ENCODE peak calls at places on chromosome 18, in seven cellular contexts. E is lower lobe of right lung, S is bronchial epithelial cell, R is Peyer's patch, A is transverse colon, D is left ventricle myocardium inferior, T is IMR-90. K is an unnamed sample. For H3K27me3 and H3K36me3, the result is how much of the 10 kb centered on the place peaks cover.

GRCh38 chr18:52313213-52313612 is 26.8 kb upstream of the DCC start:
- DNase-seq in E (no peak), T (no peak), R (no peak), A (no peak), S (peak), D (no peak), K (no peak)

GRCh38 chr18:7585272-7585670 is 18.2 kb downstream of the PTPRM start:
- DNase-seq in S (no peak), E (no peak), D (no peak), T (no peak), A (no peak), R (no peak), K (no peak)

GRCh38 chr18:78893396-78894305 is 86.0 kb upstream of the SALL3 start:
- DNase-seq in T (no peak), E (no peak), R (no peak), S (no peak), A (no peak), D (no peak), K (no peak)

GRCh38 chr18:5103286-5103685 is 93.8 kb downstream of the AKAIN1 start:
- DNase-seq in S (no peak), D (no peak), R (no peak), E (no peak), T (no peak), A (no peak), K (no peak)

GRCh38 chr18:27728659-27729058 is 448.3 kb downstream of the CDH2 start:
- DNase-seq in E (no peak), S (peak), R (no peak), T (no peak), D (no peak), A (no peak), K (no peak)

GRCh38 chr18:49894827-49895226 is 81.5 kb upstream of the ACAA2 start:
- DNase-seq in R (no peak), A (no peak), S (no peak), D (no peak), E (no peak), T (no peak), K (no peak)

GRCh38 chr18:5543854-5544389 is at the start of gene EPB41L3:
- DNase-seq in A (peak), S (no peak), R (peak), T (peak), D (peak), E (peak), K (peak)

GRCh38 chr18:63316612-63317555 is 2.7 kb downstream of the BCL2 start:
- DNase-seq in D (no peak), A (peak), R (no peak), E (no peak), T (no peak), S (no peak), K (no peak)

GRCh38 chr18:51275712-51276473 is 78.4 kb upstream of the MEX3C start:
- DNase-seq in A (peak), S (no peak), D (peak), E (no peak), T (peak), R (no peak), K (peak)

GRCh38 chr18:44590976-44591375 is 89.7 kb upstream of the SETBP1 start:
- DNase-seq in A (no peak), E (no peak), R (no peak), S (no peak), T (no peak), D (no peak), K (no peak)

GRCh38 chr18:12271376-12272235 is 17.4 kb downstream of the CIDEA start:
- DNase-seq in R (peak), S (peak), T (peak), A (peak), E (peak), D (peak), K (peak)

GRCh38 chr18:62634471-62634870 is 80.9 kb upstream of the PHLPP1 start:
- DNase-seq in S (no peak), R (no peak), A (no peak), T (no peak), E (no peak), D (no peak), K (no peak)

GRCh38 chr18:25283769-25284168 is 68.2 kb downstream of the ZNF521 start:
- DNase-seq in T (no peak), E (no peak), D (no peak), A (no peak), R (no peak), S (no peak), K (no peak)

GRCh38 chr18:62505669-62506494 is 16.9 kb upstream of the ZCCHC2 start:
- DNase-seq in D (no peak), R (no peak), S (peak), E (no peak), A (no peak), T (no peak), K (no peak)

GRCh38 chr18:9613550-9614400 is 584 bp downstream of the PPP4R1 start:
- DNase-seq in T (peak), A (peak), E (peak), D (peak), S (no peak), R (peak), K (peak)

GRCh38 chr18:48570313-48570712 is 31.5 kb downstream of the CTIF start:
- DNase-seq in T (no peak), E (no peak), S (no peak), A (no peak), D (no peak), R (no peak), K (no peak)

GRCh38 chr18:42268793-42269192 is 313.8 kb downstream of the PIK3C3 start:
- DNase-seq in S (no peak), E (no peak), T (no peak), R (no peak), D (no peak), A (no peak), K (no peak)

GRCh38 chr18:39969813-39970494 is 1985.1 kb upstream of the PIK3C3 start:
- DNase-seq in E (no peak), D (no peak), R (no peak), T (no peak), S (no peak), A (no peak), K (no peak)

GRCh38 chr18:14978962-14979535 is 231.1 kb downstream of the ANKRD30B start:
- DNase-seq in T (no peak), S (no peak), E (no peak), D (no peak), R (no peak), A (peak), K (no peak)

GRCh38 chr18:48990497-48991298 is 39.9 kb upstream of the SMAD7 start:
- DNase-seq in R (peak), T (peak), A (no peak), S (peak), E (no peak), D (no peak), K (no peak)

GRCh38 chr18:58605027-58606020 is 23.6 kb downstream of the ALPK2 start:
- DNase-seq in S (peak), A (no peak), D (no peak), E (no peak), T (peak), R (no peak), K (no peak)

GRCh38 chr18:49926076-49926745 is 112.9 kb upstream of the ACAA2 start:
- DNase-seq in A (no peak), T (no peak), S (no peak), D (no peak), E (no peak), R (no peak), K (no peak)

GRCh38 chr18:45667056-45667455 is 51.8 kb downstream of the SLC14A2 start:
- DNase-seq in D (no peak), A (no peak), R (no peak), T (no peak), E (no peak), S (no peak), K (no peak)

DNA sequence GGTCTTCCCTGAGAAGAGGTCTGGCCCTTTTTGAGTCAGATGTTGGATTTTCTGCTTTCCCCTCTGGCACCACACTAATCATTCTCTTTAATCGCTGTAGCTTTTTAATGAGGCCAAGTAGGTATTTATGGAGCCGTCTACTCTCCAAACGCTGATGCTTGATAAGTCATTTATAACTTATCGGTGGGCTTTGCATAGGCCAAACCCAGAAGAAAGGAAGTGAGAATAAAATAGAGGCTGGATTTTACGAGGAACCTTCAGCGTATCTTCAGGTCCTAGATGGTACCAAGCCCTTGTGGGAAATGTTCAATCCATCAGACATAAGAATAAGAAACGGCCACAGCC is 142.5 kb upstream of the CTAGE1 start:
- DNase-seq in D (no peak), E (no peak), A (no peak), T (no peak), S (no peak), R (no peak), K (no peak)
- H3K27me3 ChIP-seq in D (under half), E (under half), A (under half), T (under half), S (under half), R (under half), K (half or more)

GRCh38 chr18:3120356-3120755 is 99.4 kb downstream of the MYOM1 start:
- DNase-seq in T (no peak), S (no peak), D (no peak), A (no peak), E (no peak), R (no peak), K (no peak)
- H3K36me3 ChIP-seq in T (under half), S (under half), D (half or more), A (under half), E (under half), R (under half), K (under half)

DNA sequence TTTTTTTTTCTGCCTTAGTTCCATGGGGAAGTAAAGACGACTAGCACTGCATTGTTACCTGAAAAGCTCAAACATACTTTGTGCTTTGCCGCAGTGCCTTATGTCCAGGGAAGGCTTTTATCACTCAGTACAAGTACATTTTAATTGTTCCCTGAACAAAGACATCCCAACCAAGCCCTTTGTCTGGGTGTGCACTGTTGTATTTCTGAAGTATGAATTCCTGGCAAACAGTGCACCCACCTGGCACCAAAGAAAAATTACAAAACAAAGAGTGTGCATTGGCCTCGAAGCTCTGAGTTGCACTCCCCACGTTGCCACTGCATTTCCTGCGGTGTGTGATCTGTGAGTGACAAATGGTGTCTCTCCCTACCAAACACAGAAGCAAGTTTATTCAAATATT is 858.5 kb upstream of the PIK3C3 start:
- DNase-seq in D (no peak), E (no peak), T (peak), R (no peak), A (no peak), S (peak), K (no peak)
- TF ChIP-seq CTCF in D (peak), E (no peak), T (peak), R (no peak), A (no peak), S (peak), K (no peak)

DNA sequence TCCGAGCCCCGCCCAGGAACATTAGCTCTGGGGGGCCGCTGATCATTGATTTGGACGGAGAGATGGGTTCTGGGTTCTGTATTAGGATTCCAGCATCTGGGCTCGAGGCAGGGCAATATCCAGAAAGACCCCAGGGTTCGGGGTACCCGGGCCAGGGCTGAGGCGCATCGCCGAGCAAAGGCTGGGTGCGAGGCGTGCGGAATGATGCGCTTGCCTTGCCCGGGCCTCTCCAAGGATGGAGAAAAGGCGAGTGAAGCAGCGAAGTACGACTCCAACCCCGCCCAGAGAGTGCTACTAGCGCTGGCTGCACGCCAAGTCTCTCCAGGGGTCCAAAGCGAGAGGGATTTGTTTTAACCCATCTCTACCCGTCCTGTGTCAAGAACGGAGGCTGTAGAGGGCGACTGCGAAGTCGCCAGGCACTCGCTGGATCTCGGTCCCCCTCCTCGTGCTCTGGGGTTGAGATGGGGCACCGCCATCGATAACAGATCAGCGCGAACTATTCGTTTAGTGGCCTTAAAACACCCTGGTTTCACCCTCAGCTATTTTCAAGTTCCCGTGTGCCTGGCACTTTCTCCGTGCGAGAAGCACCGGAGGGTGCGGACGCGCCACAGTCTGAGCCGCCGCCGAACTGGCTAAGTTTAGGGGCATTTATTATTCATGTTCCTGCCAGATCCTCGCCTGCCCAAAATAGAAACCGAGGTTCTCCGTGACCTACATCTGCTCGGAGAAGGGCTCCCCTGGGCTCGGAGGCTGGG is 1.9 kb downstream of the ADCYAP1 start:
- DNase-seq in D (no peak), R (no peak), E (no peak), T (no peak), S (no peak), A (no peak), K (no peak)
- H3K27me3 ChIP-seq in D (half or more), R (under half), E (half or more), T (half or more), S (under half), A (half or more), K (under half)

GRCh38 chr18:36047521-36047920 is 19.8 kb downstream of the RPRD1A start:
- DNase-seq in D (no peak), R (no peak), E (no peak), A (no peak), S (no peak), T (no peak), K (no peak)

GRCh38 chr18:36046898-36047297 is 20.5 kb downstream of the RPRD1A start:
- DNase-seq in A (no peak), T (no peak), S (no peak), E (no peak), R (no peak), D (no peak), K (no peak)

GRCh38 chr18:36038102-36038663 is 29.2 kb downstream of the RPRD1A start:
- DNase-seq in A (no peak), T (no peak), S (no peak), D (no peak), E (no peak), R (no peak), K (no peak)

GRCh38 chr18:36045241-36045999 is 21.9 kb downstream of the RPRD1A start:
- DNase-seq in S (peak), T (no peak), R (no peak), E (no peak), A (no peak), D (no peak), K (no peak)

GRCh38 chr18:36043153-36043552 is 24.2 kb downstream of the RPRD1A start:
- DNase-seq in R (no peak), E (no peak), S (no peak), A (no peak), D (no peak), T (no peak), K (no peak)
- H3K36me3 ChIP-seq in R (under half), E (under half), S (under half), A (under half), D (under half), T (under half), K (under half)

GRCh38 chr18:389658-390357 is 110.7 kb downstream of the COLEC12 start:
- DNase-seq in A (no peak), R (no peak), D (no peak), E (no peak), T (peak), S (no peak), K (no peak)
- TF ChIP-seq CTCF in A (no peak), R (no peak), D (no peak), E (no peak), T (peak), S (no peak), K (no peak)

GRCh38 chr18:59877366-59877765 is 22.4 kb upstream of the PMAIP1 start:
- DNase-seq in T (no peak), D (no peak), S (no peak), E (no peak), A (no peak), R (no peak), K (no peak)

GRCh38 chr18:59885579-59886163 is 14.1 kb upstream of the PMAIP1 start:
- DNase-seq in S (peak), T (peak), R (no peak), E (no peak), D (no peak), A (no peak), K (no peak)

GRCh38 chr18:59878644-59879043 is 21.2 kb upstream of the PMAIP1 start:
- DNase-seq in E (no peak), D (no peak), A (no peak), S (no peak), T (peak), R (no peak), K (no peak)

GRCh38 chr18:59884331-59884730 is 15.5 kb upstream of the PMAIP1 start:
- DNase-seq in S (no peak), A (no peak), T (no peak), D (no peak), R (no peak), E (no peak), K (no peak)

DNA sequence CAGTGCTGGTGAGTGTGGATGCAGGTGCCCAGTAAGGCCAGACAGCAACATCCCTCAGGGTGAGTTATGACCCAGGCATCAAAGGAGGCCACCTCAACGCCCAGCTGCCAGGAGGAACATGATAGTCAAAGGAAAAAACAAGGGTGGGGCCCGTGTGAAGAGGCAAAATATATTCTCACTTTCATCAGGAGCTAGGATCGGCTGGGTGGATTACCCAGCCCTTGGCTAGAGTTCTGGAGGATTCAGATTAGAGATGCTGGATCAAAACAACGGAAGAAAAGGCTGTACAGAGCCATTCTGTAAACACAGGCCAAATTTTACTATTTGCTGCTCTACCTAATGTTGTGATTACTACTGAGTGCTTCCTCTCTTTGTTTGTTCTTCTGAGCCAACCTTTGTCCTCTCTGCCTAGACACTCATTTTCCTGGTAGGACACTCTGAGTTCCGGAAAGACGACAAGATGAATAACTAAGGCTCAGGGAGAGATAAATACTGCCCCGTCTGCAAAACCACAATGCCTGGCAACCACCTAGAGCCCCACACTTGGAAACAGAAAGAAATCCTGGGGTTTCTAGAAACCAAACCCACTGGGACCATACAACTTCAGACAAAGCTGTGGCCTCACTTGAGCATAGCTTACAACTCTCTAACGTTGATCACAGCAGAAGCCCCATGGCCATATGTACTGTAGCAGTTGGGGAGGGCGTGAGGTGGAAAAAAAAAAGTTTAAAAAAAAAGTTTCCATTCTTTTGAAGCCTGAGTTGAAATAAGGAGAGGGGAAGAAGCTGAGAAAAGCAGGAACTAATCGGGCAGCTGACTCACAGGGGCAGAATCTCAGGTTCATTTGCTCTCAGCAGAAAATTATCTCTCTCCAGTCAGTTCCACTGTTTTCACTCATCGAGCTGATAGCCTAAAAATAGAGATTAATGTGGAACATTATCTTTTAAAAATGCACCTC is 17.8 kb upstream of the PMAIP1 start:
- DNase-seq in A (peak), S (peak), D (no peak), R (peak), E (no peak), T (peak), K (no peak)
- H3K27me3 ChIP-seq in A (under half), S (under half), D (under half), R (under half), E (under half), T (under half), K (under half)